ENCODE peak calls at places on chromosomes 11 and 22, in nine cellular contexts. A, C, H, Q, Y, S, F, K and I are unnamed samples.

GRCh38 chr11:46617451-46618314 is at the start of gene ATG13:
- DNase-seq in A (peak; percentile 80), C (peak; percentile 84), H (peak; percentile 88), Q (peak; percentile 88), Y (peak; percentile 71), S (peak; percentile 87), F (peak; percentile 75), K (peak; percentile 72), I (peak; percentile 54)

GRCh38 chr22:41485033-41485432 is 16.1 kb downstream of the ACO2 start:
- DNase-seq in A (no peak), C (no peak), H (no peak), Q (no peak), Y (no peak), S (no peak), F (no peak), K (no peak), I (no peak)

GRCh38 chr11:110173775-110174644 is 80.8 kb downstream of the ZC3H12C start:
- DNase-seq in A (peak; percentile 69), C (peak; percentile 67), H (peak; percentile 89), Q (peak; percentile 77), Y (peak; percentile 51), S (peak; percentile 82), F (peak; percentile 73), K (peak; percentile 21), I (peak; percentile 40)

GRCh38 chr11:94060401-94060800 is 39.2 kb downstream of the HEPHL1 start:
- DNase-seq in A (no peak), C (no peak), H (no peak), Q (no peak), Y (no peak), S (no peak), F (no peak), K (no peak), I (no peak)

GRCh38 chr11:38718049-38718448 is 2120.0 kb upstream of the RAG2 start:
- DNase-seq in A (peak; percentile 80), C (no peak), H (no peak), Q (no peak), Y (no peak), S (no peak), F (no peak), K (no peak), I (no peak)

GRCh38 chr11:65212226-65212801 is 30.6 kb downstream of the CAPN1 start:
- DNase-seq in A (no peak), C (no peak), H (no peak), Q (no peak), Y (no peak), S (no peak), F (no peak), K (no peak), I (no peak)

GRCh38 chr11:66143264-66143566 is 73.1 kb downstream of the PACS1 start:
- DNase-seq in A (no peak), C (no peak), H (no peak), Q (no peak), Y (no peak), S (no peak), F (no peak), K (no peak), I (no peak)

GRCh38 chr11:62706841-62707240 is 383 bp downstream of the BSCL2 start:
- DNase-seq in A (no peak), C (no peak), H (no peak), Q (no peak), Y (no peak), S (no peak), F (no peak), K (no peak), I (no peak)

GRCh38 chr11:75625970-75626691 is 42.7 kb downstream of the MAP6 start:
- DNase-seq in A (peak; percentile 90), C (no peak), H (peak; percentile 28), Q (no peak), Y (no peak), S (peak; percentile 87), F (no peak), K (no peak), I (no peak)

GRCh38 chr22:43829904-43830851 is 18.1 kb upstream of the EFCAB6 start:
- DNase-seq in A (no peak), C (no peak), H (no peak), Q (no peak), Y (no peak), S (peak; percentile 77), F (no peak), K (no peak), I (no peak)

GRCh38 chr11:67352546-67353316 is 615 bp downstream of the POLD4 start:
- DNase-seq in A (no peak), C (peak; percentile 65), H (no peak), Q (no peak), Y (no peak), S (peak; percentile 51), F (no peak), K (peak; percentile 66), I (peak; percentile 93)

GRCh38 chr11:103714246-103714645 is 322.2 kb upstream of the DDI1 start:
- DNase-seq in A (no peak), C (no peak), H (no peak), Q (no peak), Y (no peak), S (peak; percentile 38), F (no peak), K (no peak), I (no peak)

GRCh38 chr11:122758974-122759373 is 79.3 kb upstream of the CRTAM start:
- DNase-seq in A (peak; percentile 83), C (no peak), H (peak; percentile 87), Q (no peak), Y (no peak), S (no peak), F (no peak), K (no peak), I (peak; percentile 46)

GRCh38 chr11:58471892-58472291 is 29.9 kb upstream of the OR5B12 start:
- DNase-seq in A (no peak), C (no peak), H (peak; percentile 1), Q (no peak), Y (no peak), S (no peak), F (no peak), K (no peak), I (no peak)

GRCh38 chr11:122248130-122248529 is 132.1 kb upstream of the BLID start:
- DNase-seq in A (no peak), C (no peak), H (no peak), Q (no peak), Y (no peak), S (no peak), F (no peak), K (no peak), I (no peak)

GRCh38 chr11:31903225-31904074 is 92.3 kb upstream of the PAX6 start:
- DNase-seq in A (no peak), C (no peak), H (no peak), Q (no peak), Y (no peak), S (no peak), F (no peak), K (no peak), I (no peak)

GRCh38 chr11:95337175-95337957 is 106.4 kb upstream of the SESN3 start:
- DNase-seq in A (peak; percentile 3), C (peak; percentile 67), H (peak; percentile 44), Q (peak; percentile 49), Y (peak; percentile 37), S (peak; percentile 78), F (peak; percentile 40), K (peak; percentile 26), I (peak; percentile 39)

GRCh38 chr22:48277868-48278581 is 1515.6 kb downstream of the TBC1D22A start:
- DNase-seq in A (no peak), C (no peak), H (no peak), Q (no peak), Y (no peak), S (no peak), F (no peak), K (no peak), I (no peak)

GRCh38 chr11:134730096-134730495 is 318.1 kb upstream of the B3GAT1 start:
- DNase-seq in A (no peak), C (no peak), H (no peak), Q (no peak), Y (no peak), S (no peak), F (no peak), K (no peak), I (no peak)

GRCh38 chr11:68954970-68955958 is 25.5 kb downstream of the MRGPRD start:
- DNase-seq in A (peak; percentile 42), C (peak; percentile 69), H (peak; percentile 72), Q (no peak), Y (no peak), S (peak; percentile 88), F (no peak), K (peak; percentile 7), I (no peak)

GRCh38 chr22:45964926-45965564 is 11.9 kb downstream of the WNT7B start:
- DNase-seq in A (no peak), C (no peak), H (no peak), Q (no peak), Y (no peak), S (no peak), F (no peak), K (no peak), I (no peak)

GRCh38 chr11:64843971-64844329 is 503 bp downstream of the CDC42BPG start:
- DNase-seq in A (no peak), C (no peak), H (no peak), Q (no peak), Y (no peak), S (no peak), F (no peak), K (no peak), I (no peak)